ENCODE peak calls at places on chromosomes 12 and 14, in five cellular contexts. K is WTC11; J is effector CD8-positive, alpha-beta T cell; N is fibroblast of mammary gland; X is psoas muscle. Y is an unnamed sample.

GRCh38 chr12:68638721-68639395 is 28.2 kb downstream of the RAP1B start:
- DNase-seq in K (no peak), J (no peak), N (no peak), X (no peak), Y (no peak)

GRCh38 chr12:58888131-58888783 is 32.0 kb downstream of the LRIG3 start:
- DNase-seq in K (no peak), J (no peak), N (peak), X (peak), Y (no peak)

GRCh38 chr12:72330784-72331183 is 58.6 kb downstream of the TRHDE start:
- DNase-seq in K (no peak), J (no peak), N (no peak), X (no peak), Y (no peak)

GRCh38 chr14:34650786-34651584 is 21.0 kb upstream of the SNX6 start:
- DNase-seq in K (no peak), J (no peak), N (peak), X (no peak), Y (peak)

GRCh38 chr12:124914392-124915248 is at the start of gene UBC:
- DNase-seq in K (peak), J (no peak), N (peak), X (peak), Y (no peak)

GRCh38 chr12:57086951-57087688 is 1.8 kb upstream of the NAB2 start:
- DNase-seq in K (peak), J (peak), N (peak), X (peak), Y (peak)

GRCh38 chr12:123107926-123108681 is 42.8 kb downstream of the PITPNM2 start:
- DNase-seq in K (no peak), J (no peak), N (no peak), X (no peak), Y (no peak)

GRCh38 chr14:51780741-51781140 is 79.7 kb upstream of the GNG2 start:
- DNase-seq in K (no peak), J (no peak), N (peak), X (no peak), Y (no peak)

GRCh38 chr14:37588956-37589737 is 5.9 kb downstream of the FOXA1 start:
- DNase-seq in K (no peak), J (no peak), N (no peak), X (no peak), Y (no peak)

GRCh38 chr12:53055471-53056266 is 5.8 kb downstream of the TNS2 start:
- DNase-seq in K (no peak), J (no peak), N (no peak), X (peak), Y (no peak)

GRCh38 chr14:61342486-61342885 is 21.1 kb downstream of the PRKCH start:
- DNase-seq in K (no peak), J (peak), N (no peak), X (no peak), Y (no peak)

Y was measured in H54.